ENCODE peak calls at places on chromosomes 12 and 14, in eight cellular contexts. Y is CD8-positive, alpha-beta T cell; F is IMR-90; Q is HCT116; L is heart right ventricle; R is transverse colon; G is H9; M is body of pancreas. B is an unnamed sample.

GRCh38 chr12:130672122-130672825 is 43.8 kb downstream of the RIMBP2 start:
- DNase-seq in Y (no peak), F (no peak), R (no peak), M (no peak), Q (no peak), L (no peak), G (no peak), B (no peak)

GRCh38 chr12:124506145-124506831 is 61.1 kb downstream of the NCOR2 start:
- DNase-seq in Q (no peak), F (no peak), R (peak; percentile 77), M (peak; percentile 77), G (peak; percentile 52), Y (no peak), L (peak; percentile 86), B (no peak)

GRCh38 chr12:19316420-19316819 is 122.9 kb upstream of the AEBP2 start:
- DNase-seq in F (peak; percentile 49), L (no peak), M (no peak), Q (no peak), R (no peak), Y (no peak), G (no peak), B (peak; percentile 38)

GRCh38 chr12:47881826-47882427 is 22.9 kb downstream of the VDR start:
- DNase-seq in Y (no peak), F (peak; percentile 97), Q (no peak), M (peak; percentile 34), G (no peak), L (no peak), R (no peak), B (no peak)

GRCh38 chr12:20262131-20262530 is 106.2 kb upstream of the PDE3A start:
- DNase-seq in F (no peak), R (no peak), G (no peak), Q (no peak), L (no peak), M (no peak), Y (no peak), B (no peak)

GRCh38 chr12:103468837-103469236 is 26.9 kb downstream of the C12orf42 start:
- DNase-seq in M (no peak), Y (no peak), F (no peak), L (no peak), R (no peak), G (peak; percentile 69), Q (no peak), B (no peak)

GRCh38 chr14:100906420-100906819 is 2.9 kb upstream of the RTL1 start:
- DNase-seq in M (no peak), G (peak; percentile 67), Q (no peak), L (no peak), F (no peak), Y (no peak), R (no peak), B (no peak)

GRCh38 chr14:55454264-55455151 is 14.1 kb upstream of the TBPL2 start:
- DNase-seq in G (no peak), M (peak; percentile 51), Y (no peak), R (peak; percentile 68), Q (peak; percentile 83), F (peak; percentile 86), L (peak; percentile 36), B (peak; percentile 89)

GRCh38 chr14:33642080-33642479 is 308.8 kb downstream of the EGLN3 start:
- DNase-seq in R (no peak), L (no peak), F (no peak), M (no peak), Q (no peak), G (no peak), Y (no peak), B (no peak)

GRCh38 chr14:33642641-33643342 is 308.1 kb downstream of the EGLN3 start:
- DNase-seq in L (no peak), M (no peak), G (no peak), Q (no peak), R (no peak), Y (no peak), F (no peak), B (peak; percentile 11)

GRCh38 chr14:33647385-33647786 is 303.5 kb downstream of the EGLN3 start:
- DNase-seq in G (no peak), F (peak; percentile 91), Y (no peak), R (no peak), L (no peak), M (no peak), Q (no peak), B (no peak)

GRCh38 chr14:33643782-33644181 is 307.1 kb downstream of the EGLN3 start:
- DNase-seq in G (no peak), L (no peak), M (no peak), F (no peak), Q (no peak), Y (no peak), R (no peak), B (no peak)

GRCh38 chr14:33646692-33647260 is 304.1 kb downstream of the EGLN3 start:
- DNase-seq in F (peak; percentile 49), R (no peak), L (no peak), Q (no peak), Y (no peak), G (no peak), M (no peak), B (no peak)
- H3K27ac ChIP-seq in F (no peak overlapping the region), R (no peak overlapping the region), L (no peak overlapping the region), Q (no peak overlapping the region), Y (no peak overlapping the region), G (no peak overlapping the region), M (no peak overlapping the region), B (no peak overlapping the region)

GRCh38 chr14:35338731-35339405 is 46.7 kb downstream of the PSMA6 start:
- DNase-seq in M (no peak), Q (no peak), R (no peak), Y (no peak), G (no peak), L (no peak), F (no peak), B (no peak)

GRCh38 chr14:35335388-35336092 is 43.4 kb downstream of the PSMA6 start:
- DNase-seq in L (no peak), Y (no peak), F (no peak), G (no peak), M (peak; percentile 88), Q (no peak), R (peak; percentile 94), B (peak; percentile 32)

GRCh38 chr14:35337074-35337556 is 44.9 kb downstream of the PSMA6 start:
- DNase-seq in L (no peak), M (no peak), Y (no peak), R (no peak), Q (no peak), F (no peak), G (no peak), B (no peak)

GRCh38 chr14:35336171-35337073 is 44.2 kb downstream of the PSMA6 start:
- DNase-seq in G (peak; percentile 84), M (peak; percentile 91), R (peak; percentile 92), F (peak; percentile 85), Y (no peak), L (peak; percentile 94), Q (no peak), B (peak; percentile 32)

DNA sequence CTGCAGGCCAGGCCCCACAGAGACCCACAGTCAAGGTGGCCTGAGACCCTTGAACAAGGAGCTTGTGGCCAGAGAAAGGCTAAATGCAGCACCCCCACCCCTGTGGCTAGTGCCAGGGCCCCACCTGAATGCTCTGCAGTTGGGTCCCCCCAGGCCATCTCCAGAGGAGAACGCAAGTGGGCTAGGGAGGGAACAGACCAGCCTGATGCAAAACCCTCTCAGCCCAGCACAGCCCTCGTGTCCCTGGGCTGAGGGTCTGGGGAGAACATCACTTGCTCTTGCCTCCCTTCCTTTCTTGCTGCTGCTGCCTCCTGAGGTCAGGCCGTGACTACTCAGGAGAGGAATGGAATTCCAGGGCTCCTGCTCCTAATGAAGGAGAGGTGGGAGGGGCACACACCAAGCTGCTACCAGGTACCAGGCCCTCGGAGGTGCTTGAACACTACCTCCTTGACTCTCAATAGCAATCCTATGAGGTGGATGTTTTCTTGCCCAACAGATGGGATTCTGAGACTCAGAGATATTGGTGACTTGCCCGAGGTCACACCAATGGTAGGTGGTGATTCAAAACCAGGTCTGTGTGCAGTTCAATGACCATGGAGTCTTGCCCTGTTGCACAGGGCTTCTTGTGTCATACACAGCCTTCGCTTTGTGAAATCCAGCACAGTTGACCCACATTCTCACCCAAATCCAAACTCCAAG is 45.5 kb downstream of the PSMA6 start:
- DNase-seq in Q (no peak), M (no peak), R (no peak), G (peak; percentile 72), F (no peak), Y (no peak), L (no peak), B (no peak)
- TF ChIP-seq CTCF in Q (no peak), M (no peak), R (no peak), G (no peak), F (no peak), Y (no peak), L (no peak), B (no peak)

DNA sequence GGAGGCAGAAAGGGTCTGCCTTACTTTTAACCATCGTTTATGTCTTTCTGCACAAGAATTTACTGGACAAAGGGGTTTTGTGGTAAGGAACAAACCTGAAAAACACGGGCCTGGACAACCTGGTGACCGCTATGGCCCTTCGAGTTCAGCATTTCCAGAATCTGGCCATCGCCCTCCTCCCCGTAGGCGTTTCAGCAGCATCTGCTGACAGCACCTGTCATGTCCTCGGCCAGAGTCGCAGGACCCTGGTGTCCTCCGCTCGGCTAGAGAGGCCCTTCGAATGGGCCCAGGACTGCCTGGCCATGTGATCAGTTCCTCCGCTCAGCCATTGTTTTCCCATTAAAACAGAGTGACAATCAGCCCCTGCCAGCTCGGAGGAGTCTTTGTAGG is 142.8 kb upstream of the FKBP4 start:
- DNase-seq in F (no peak), R (peak; percentile 2), Y (no peak), M (no peak), G (no peak), Q (no peak), L (no peak), B (no peak)
- H3K4me1 ChIP-seq in F (no peaks in the 10 kb centered on the region), R (no peaks in the 10 kb centered on the region), Y (no peaks in the 10 kb centered on the region), M (no peaks in the 10 kb centered on the region), G (no peaks in the 10 kb centered on the region), Q (no peaks in the 10 kb centered on the region), L (peaks cover 6% of the 10 kb centered on the region), B (peaks cover 12% of the 10 kb centered on the region)

GRCh38 chr14:105859717-105860614 is 333.6 kb downstream of the TMEM121 start:
- DNase-seq in Q (no peak), R (peak; percentile 16), G (no peak), F (no peak), M (peak; percentile 1), Y (no peak), L (no peak), B (no peak)

GRCh38 chr14:105858676-105859025 is 332.3 kb downstream of the TMEM121 start:
- DNase-seq in Q (no peak), Y (no peak), F (no peak), G (no peak), M (peak; percentile 1), R (peak; percentile 4), L (no peak), B (no peak)

GRCh38 chr14:105862581-105863239 is 336.3 kb downstream of the TMEM121 start:
- DNase-seq in M (peak; percentile 0), G (no peak), R (peak; percentile 8), L (no peak), F (no peak), Y (no peak), Q (no peak), B (no peak)

GRCh38 chr14:105861985-105862465 is 335.6 kb downstream of the TMEM121 start:
- DNase-seq in L (no peak), Y (no peak), M (peak; percentile 1), G (no peak), F (no peak), R (peak; percentile 27), Q (no peak), B (no peak)

DNA sequence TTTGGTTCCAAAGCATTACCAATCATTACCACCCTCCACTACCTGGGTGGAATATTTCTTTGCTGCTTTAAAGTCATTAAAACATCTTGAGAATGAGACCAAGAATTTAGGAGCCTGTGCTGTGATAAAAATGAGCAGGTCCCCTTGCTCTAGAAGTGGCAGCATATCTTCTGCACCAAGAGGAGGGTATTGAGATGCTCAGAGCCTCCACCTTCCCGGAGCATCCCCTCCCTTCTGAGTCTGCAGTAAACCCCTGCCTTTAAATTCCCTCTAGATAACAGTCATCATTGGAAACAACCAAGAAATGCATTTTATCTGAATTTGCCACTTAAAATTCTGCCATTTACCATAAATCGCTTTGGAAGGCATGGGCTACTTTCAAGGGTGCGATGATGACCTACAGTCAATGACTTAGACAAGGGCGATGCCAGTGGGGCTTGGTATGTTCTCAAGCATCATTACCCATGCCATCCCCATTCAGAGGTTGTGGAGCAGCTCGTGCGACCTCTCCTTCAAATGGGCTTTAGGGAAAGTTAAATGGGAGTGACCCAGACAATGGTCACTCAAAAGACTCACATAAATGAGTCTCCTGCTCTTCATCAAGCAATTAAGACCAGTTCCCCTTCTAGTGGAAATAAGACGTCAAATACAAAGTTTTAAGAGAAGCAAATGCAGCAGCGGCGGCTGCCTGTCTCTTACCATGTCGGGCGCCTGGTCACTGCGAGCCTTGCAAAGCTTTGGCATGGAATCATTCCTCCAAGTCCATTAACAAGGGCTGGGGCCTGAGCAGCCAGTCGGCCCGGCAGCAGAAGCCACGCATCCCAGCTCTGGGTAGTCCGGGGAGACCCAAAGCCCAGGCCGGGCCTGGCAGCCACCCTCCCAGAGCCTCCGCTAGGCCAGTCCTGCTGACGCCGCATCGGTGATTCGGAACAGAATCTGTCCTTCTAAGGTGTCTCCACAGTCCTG is 334.5 kb downstream of the TMEM121 start:
- DNase-seq in M (peak; percentile 2), Y (no peak), G (no peak), Q (no peak), L (no peak), F (no peak), R (peak; percentile 14), B (no peak)
- H3K27ac ChIP-seq in M (no peak overlapping the region), Y (no peak overlapping the region), G (no peak overlapping the region), Q (no peak overlapping the region), L (no peak overlapping the region), F (no peak overlapping the region), R (no peak overlapping the region), B (no peak overlapping the region)